ENCODE peak calls at places on chromosomes 6 and 20, in five cellular contexts. V is GM04504; T is neuronal stem cell; U is WTC11; B is activated gamma-delta T cell treated with anti-CD3 and anti-CD28 coated beads, Interleukin-2, amount 50 U/mL, for 16 hours. J is an unnamed sample.

GRCh38 chr20:31573555-31574295 is 31.4 kb upstream of the ID1 start:
- DNase-seq in V (no peak), T (no peak), U (no peak), B (no peak), J (no peak)

GRCh38 chr6:104958720-104959452 is 2.0 kb downstream of the LIN28B start:
- DNase-seq in V (no peak), T (no peak), U (no peak), B (no peak), J (no peak)

GRCh38 chr6:13715444-13715883 is 3.8 kb upstream of the RANBP9 start:
- DNase-seq in V (no peak), T (no peak), U (no peak), B (no peak), J (no peak)

GRCh38 chr6:53588816-53589509 is 44.1 kb upstream of the GCLC start:
- DNase-seq in V (no peak), T (no peak), U (no peak), B (no peak), J (no peak)

GRCh38 chr20:48350291-48350988 is 477.4 kb downstream of the PREX1 start:
- DNase-seq in V (no peak), T (no peak), U (peak; percentile 74), B (no peak), J (no peak)

GRCh38 chr6:161105408-161105807 is 113.8 kb downstream of the MAP3K4 start:
- DNase-seq in V (no peak), T (no peak), U (no peak), B (no peak), J (no peak)

GRCh38 chr6:156021746-156022396 is 566.2 kb upstream of the NOX3 start:
- DNase-seq in V (peak; percentile 21), T (no peak), U (no peak), B (no peak), J (no peak)

GRCh38 chr20:40892642-40893041 is 136.0 kb upstream of the TOP1 start:
- DNase-seq in V (no peak), T (no peak), U (no peak), B (no peak), J (no peak)

GRCh38 chr6:89117285-89118108 is at the start of gene SRSF12:
- DNase-seq in V (no peak), T (peak; percentile 70), U (peak; percentile 62), B (peak; percentile 11), J (no peak)

GRCh38 chr20:13028673-13029072 is 19.9 kb downstream of the SPTLC3 start:
- DNase-seq in V (no peak), T (no peak), U (no peak), B (no peak), J (no peak)

GRCh38 chr6:28134015-28134414 is 7.7 kb upstream of the ZKSCAN8 start:
- DNase-seq in V (no peak), T (no peak), U (no peak), B (no peak), J (no peak)

GRCh38 chr6:64334646-64335045 is 699.0 kb downstream of the PHF3 start:
- DNase-seq in V (no peak), T (no peak), U (no peak), B (no peak), J (no peak)

GRCh38 chr6:159217595-159218275 is 48.5 kb downstream of the FNDC1 start:
- DNase-seq in V (no peak), T (no peak), U (peak; percentile 80), B (no peak), J (no peak)

GRCh38 chr6:86526238-86526637 is 411.1 kb upstream of the HTR1E start:
- DNase-seq in V (no peak), T (no peak), U (no peak), B (no peak), J (no peak)

GRCh38 chr6:34986845-34987246 is 97.8 kb downstream of the ANKS1A start:
- DNase-seq in V (peak; percentile 43), T (peak; percentile 83), U (peak; percentile 67), B (peak; percentile 24), J (no peak)

GRCh38 chr6:108562503-108562993 is 1.8 kb downstream of the FOXO3 start:
- DNase-seq in V (peak; percentile 42), T (peak; percentile 47), U (peak; percentile 74), B (no peak), J (no peak)

GRCh38 chr6:35717449-35718353 is 19.1 kb upstream of the ARMC12 start:
- DNase-seq in V (no peak), T (no peak), U (no peak), B (no peak), J (no peak)

GRCh38 chr6:7691675-7692452 is 34.0 kb upstream of the BMP6 start:
- DNase-seq in V (no peak), T (no peak), U (no peak), B (no peak), J (no peak)

GRCh38 chr20:32972181-32973076 is 31.8 kb downstream of the SUN5 start:
- DNase-seq in V (no peak), T (no peak), U (no peak), B (peak; percentile 77), J (peak; percentile 18)

GRCh38 chr20:61518424-61518951 is 266.4 kb downstream of the CDH4 start:
- DNase-seq in V (no peak), T (no peak), U (no peak), B (no peak), J (no peak)

GRCh38 chr20:20366551-20366895 is 1.4 kb upstream of the INSM1 start:
- DNase-seq in V (no peak), T (no peak), U (no peak), B (no peak), J (no peak)

GRCh38 chr6:88967891-88968290 is 4.5 kb upstream of the RNGTT start:
- DNase-seq in V (no peak), T (no peak), U (no peak), B (no peak), J (no peak)

GRCh38 chr6:75349262-75349984 is 64.8 kb upstream of the TMEM30A start:
- DNase-seq in V (no peak), T (peak; percentile 68), U (peak; percentile 55), B (no peak), J (no peak)

J was measured in esophagus squamous epithelium.